ENCODE peak calls at places on chromosomes 4 and X, in eight cellular contexts. Y is neural progenitor cell, D is GM12865, T is psoas muscle, X is aorta, W is heart left ventricle, G is fibroblast of villous mesenchyme, Z is astrocyte of the spinal cord. V is an unnamed sample.

GRCh38 chrX:136431625-136432024 is 56.1 kb upstream of the BRS3 start:
- DNase-seq in Y (no peak), D (no peak), T (no peak), X (no peak), W (no peak), G (no peak), Z (no peak), V (no peak)

GRCh38 chr4:15054546-15054945 is 52.3 kb downstream of the CPEB2 start:
- DNase-seq in Y (no peak), D (no peak), T (no peak), X (no peak), W (no peak), G (no peak), Z (no peak), V (no peak)

GRCh38 chr4:118683513-118683912 is 1.7 kb upstream of the METTL14 start:
- DNase-seq in Y (no peak), D (peak; percentile 9), T (no peak), X (no peak), W (no peak), G (no peak), Z (no peak), V (no peak)

GRCh38 chr4:127370495-127371069 is 262.2 kb upstream of the INTU start:
- DNase-seq in Y (no peak), D (no peak), T (peak; percentile 44), X (peak; percentile 50), W (no peak), G (no peak), Z (no peak), V (no peak)

GRCh38 chr4:108685036-108685686 is 34.8 kb downstream of the OSTC start:
- DNase-seq in Y (no peak), D (no peak), T (no peak), X (no peak), W (no peak), G (peak; percentile 17), Z (no peak), V (peak; percentile 27)

GRCh38 chr4:86831262-86832090 is 17.7 kb downstream of the SLC10A6 start:
- DNase-seq in Y (no peak), D (no peak), T (no peak), X (no peak), W (no peak), G (peak; percentile 91), Z (peak; percentile 88), V (peak; percentile 94)

GRCh38 chrX:71253253-71254091 is 468 bp downstream of the ZMYM3 start:
- DNase-seq in Y (peak; percentile 65), D (peak; percentile 57), T (peak; percentile 72), X (peak; percentile 55), W (peak; percentile 68), G (peak; percentile 18), Z (peak; percentile 25), V (peak; percentile 32)

GRCh38 chr4:40149960-40150385 is 46.9 kb upstream of the RHOH start:
- DNase-seq in Y (peak; percentile 72), D (peak; percentile 91), T (no peak), X (no peak), W (no peak), G (peak; percentile 73), Z (peak; percentile 77), V (peak; percentile 65)

GRCh38 chrX:49627030-49627777 is 28.4 kb downstream of the GAGE1 start:
- DNase-seq in Y (peak; percentile 7), D (peak; percentile 4), T (no peak), X (peak; percentile 48), W (no peak), G (no peak), Z (no peak), V (peak; percentile 0)
- H3K4me3 ChIP-seq in Y (no peak overlapping the region), D (no peak overlapping the region), T (peak overlapping the region; percentile 40), X (no peak overlapping the region), W (no peak overlapping the region), G (no peak overlapping the region), Z (no peak overlapping the region), V (no peak overlapping the region)

DNA sequence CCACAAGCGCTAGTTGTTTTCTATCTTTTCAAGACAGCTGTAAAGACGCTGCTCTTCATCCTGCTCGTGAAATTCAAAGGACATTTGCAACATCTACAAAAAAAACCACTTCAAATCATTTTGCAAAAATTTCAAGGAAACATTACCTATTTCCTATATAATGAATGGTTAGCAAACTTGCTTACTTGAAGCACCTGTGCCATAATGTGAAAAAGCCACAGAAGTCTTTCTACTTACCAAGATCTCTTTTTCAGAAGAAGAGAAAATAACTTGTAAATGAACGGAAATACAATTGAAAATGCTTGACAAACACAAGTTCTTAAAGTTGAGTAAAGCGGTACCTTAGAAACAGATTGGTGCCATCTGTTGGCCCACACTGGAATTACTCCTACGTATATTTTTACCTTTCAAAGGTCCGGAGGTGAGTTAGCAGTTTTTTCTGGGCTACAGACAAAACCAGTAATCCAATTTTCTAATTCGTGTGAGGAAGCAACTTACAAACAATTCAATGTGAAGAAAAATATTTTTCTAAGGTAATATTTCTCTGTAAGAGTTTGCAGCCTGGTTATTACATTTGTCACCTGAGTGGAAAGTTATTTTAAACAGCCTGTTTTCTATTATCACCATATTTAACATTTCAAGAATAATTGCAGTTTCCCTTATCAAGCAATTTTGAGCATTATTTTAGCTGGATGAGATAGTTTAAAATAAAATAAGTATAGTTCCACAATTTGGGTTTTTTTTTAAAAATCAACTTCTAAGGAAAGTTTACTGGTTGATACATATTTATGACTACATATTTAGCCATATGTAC is at the start of gene TLR6:
- DNase-seq in Y (peak; percentile 69), D (peak; percentile 91), T (no peak), X (no peak), W (no peak), G (peak; percentile 67), Z (peak; percentile 76), V (peak; percentile 48)
- H3K4me3 ChIP-seq in Y (no peak within 1 kb of the TSS), D (peak within 1 kb of the TSS; percentile 69), T (peak within 1 kb of the TSS; percentile 51), X (no peak within 1 kb of the TSS), W (peak within 1 kb of the TSS; percentile 46), G (peak within 1 kb of the TSS; percentile 21), Z (peak within 1 kb of the TSS; percentile 25), V (peak within 1 kb of the TSS; percentile 20)

GRCh38 chr4:99324361-99324760 is 3.2 kb upstream of the ADH1B start:
- DNase-seq in Y (no peak), D (no peak), T (no peak), X (no peak), W (no peak), G (no peak), Z (no peak), V (peak; percentile 76)
- H3K4me3 ChIP-seq in Y (no peak overlapping the region), D (no peak overlapping the region), T (no peak overlapping the region), X (no peak overlapping the region), W (no peak overlapping the region), G (no peak overlapping the region), Z (no peak overlapping the region), V (no peak overlapping the region)

GRCh38 chr4:37662306-37662705 is 23.9 kb downstream of the RELL1 start:
- DNase-seq in Y (peak; percentile 50), D (no peak), T (no peak), X (no peak), W (no peak), G (no peak), Z (no peak), V (no peak)
- H3K4me3 ChIP-seq in Y (no peak overlapping the region), D (no peak overlapping the region), T (peak overlapping the region; percentile 22), X (no peak overlapping the region), W (peak overlapping the region; percentile 29), G (no peak overlapping the region), Z (no peak overlapping the region), V (no peak overlapping the region)

DNA sequence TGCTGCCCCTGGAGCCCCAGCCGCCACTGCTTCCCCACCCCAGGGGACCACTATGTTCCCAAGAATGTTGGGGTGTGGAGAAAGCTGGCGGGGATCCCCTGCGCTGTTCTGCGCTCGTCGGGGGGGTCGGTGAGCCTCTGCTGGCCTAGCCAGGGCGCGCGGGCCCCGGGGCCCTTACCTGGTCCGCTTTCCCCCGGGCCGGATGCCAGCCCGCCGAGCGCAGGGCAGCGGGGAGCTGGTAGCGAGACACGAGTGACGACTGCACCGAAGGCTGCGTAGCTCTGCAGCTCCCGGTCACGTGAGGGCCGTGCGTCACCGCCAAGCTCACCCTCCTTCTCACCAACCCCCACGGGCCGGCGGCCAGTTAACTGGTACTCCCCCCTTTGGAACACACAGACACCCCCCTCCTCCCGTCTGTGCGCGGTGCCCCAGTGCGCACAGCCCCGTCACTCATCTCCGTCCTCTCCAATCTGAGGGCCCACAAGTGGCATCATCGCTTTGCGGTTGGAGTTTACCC is at the start of gene BEX1:
- DNase-seq in Y (peak; percentile 73), D (no peak), T (peak; percentile 51), X (no peak), W (no peak), G (peak; percentile 9), Z (peak; percentile 3), V (peak; percentile 0)
- H3K4me3 ChIP-seq in Y (peak within 1 kb of the TSS; percentile 61), D (no peak within 1 kb of the TSS), T (peak within 1 kb of the TSS; percentile 15), X (no peak within 1 kb of the TSS), W (peak within 1 kb of the TSS; percentile 42), G (peak within 1 kb of the TSS; percentile 18), Z (peak within 1 kb of the TSS; percentile 22), V (no peak within 1 kb of the TSS)

GRCh38 chr4:147481577-147482109 is 746 bp downstream of the EDNRA start:
- DNase-seq in Y (peak; percentile 50), D (peak; percentile 49), T (no peak), X (no peak), W (no peak), G (no peak), Z (peak; percentile 37), V (peak; percentile 17)
- H3K4me3 ChIP-seq in Y (peak overlapping the region; percentile 78), D (no peak overlapping the region), T (peak overlapping the region; percentile 62), X (peak overlapping the region; percentile 90), W (peak overlapping the region; percentile 69), G (peak overlapping the region; percentile 59), Z (peak overlapping the region; percentile 59), V (peak overlapping the region; percentile 65)

GRCh38 chr4:159766241-159766640 is 663.4 kb downstream of the RAPGEF2 start:
- DNase-seq in Y (no peak), D (peak; percentile 29), T (no peak), X (no peak), W (no peak), G (no peak), Z (no peak), V (no peak)

GRCh38 chr4:159768011-159768410 is 665.1 kb downstream of the RAPGEF2 start:
- DNase-seq in Y (no peak), D (no peak), T (no peak), X (no peak), W (no peak), G (no peak), Z (peak; percentile 55), V (no peak)

GRCh38 chr4:159770398-159770797 is 667.5 kb downstream of the RAPGEF2 start:
- DNase-seq in Y (no peak), D (no peak), T (no peak), X (no peak), W (no peak), G (no peak), Z (no peak), V (no peak)

GRCh38 chr4:159765402-159765801 is 662.5 kb downstream of the RAPGEF2 start:
- DNase-seq in Y (no peak), D (no peak), T (no peak), X (no peak), W (no peak), G (no peak), Z (peak; percentile 66), V (no peak)

GRCh38 chr4:159770969-159771368 is 668.1 kb downstream of the RAPGEF2 start:
- DNase-seq in Y (no peak), D (no peak), T (no peak), X (no peak), W (no peak), G (no peak), Z (no peak), V (no peak)
- H3K4me3 ChIP-seq in Y (no peak overlapping the region), D (no peak overlapping the region), T (no peak overlapping the region), X (no peak overlapping the region), W (no peak overlapping the region), G (no peak overlapping the region), Z (no peak overlapping the region), V (no peak overlapping the region)